ENCODE peak calls at places on chromosomes 2 and 18, in nine cellular contexts. O is cardiac muscle cell; Y is ovary; B is CD8-positive, alpha-beta memory T cell; G is heart left ventricle; F is PC-9; U is H9; S is CD8-positive, alpha-beta T cell; X is kidney. V is an unnamed sample. For H3K4me1, the result is how much of the 10 kb centered on the place peaks cover.

GRCh38 chr2:124437811-124438210 is 412.7 kb downstream of the CNTNAP5 start:
- DNase-seq in X (no peak), O (peak), G (no peak), B (no peak), U (no peak), F (no peak), Y (no peak), S (no peak), V (no peak)

GRCh38 chr2:48048725-48049124 is 142.4 kb upstream of the FBXO11 start:
- DNase-seq in O (peak), X (no peak), Y (no peak), S (no peak), B (no peak), F (no peak), U (no peak), G (no peak), V (no peak)

GRCh38 chr2:72235497-72236413 is 88.1 kb upstream of the CYP26B1 start:
- DNase-seq in U (no peak), G (no peak), B (no peak), Y (no peak), S (no peak), O (no peak), F (no peak), X (no peak), V (no peak)

GRCh38 chr2:207796585-207797350 is 27.1 kb upstream of the FZD5 start:
- DNase-seq in U (peak), F (peak), X (peak), S (no peak), O (peak), Y (no peak), B (no peak), G (peak), V (peak)

GRCh38 chr2:138217975-138218773 is 253.9 kb downstream of the HNMT start:
- DNase-seq in G (no peak), S (no peak), X (no peak), O (no peak), B (no peak), U (no peak), F (no peak), Y (no peak), V (no peak)

GRCh38 chr18:52992041-52992440 is 652.0 kb downstream of the DCC start:
- DNase-seq in B (no peak), F (no peak), G (no peak), S (no peak), Y (no peak), X (no peak), O (no peak), U (peak), V (no peak)

GRCh38 chr2:48914477-48915077 is 159.1 kb upstream of the LHCGR start:
- DNase-seq in G (no peak), S (no peak), U (no peak), Y (no peak), X (no peak), O (no peak), F (no peak), B (no peak), V (no peak)

GRCh38 chr18:36668349-36668748 is 160.5 kb downstream of the TPGS2 start:
- DNase-seq in B (no peak), F (no peak), U (no peak), O (no peak), Y (no peak), S (no peak), G (no peak), X (no peak), V (no peak)

GRCh38 chr2:223055836-223056235 is 3.8 kb downstream of the KCNE4 start:
- DNase-seq in Y (peak), G (no peak), O (peak), X (no peak), F (no peak), U (no peak), S (no peak), B (no peak), V (no peak)

GRCh38 chr2:120711694-120712093 is 24.0 kb upstream of the GLI2 start:
- DNase-seq in F (no peak), Y (no peak), O (no peak), G (no peak), B (no peak), X (no peak), S (no peak), U (no peak), V (no peak)

GRCh38 chr2:9276901-9277455 is 70.4 kb downstream of the ASAP2 start:
- DNase-seq in Y (no peak), U (no peak), S (no peak), F (no peak), X (no peak), O (no peak), B (no peak), G (no peak), V (no peak)

GRCh38 chr2:34012728-34013302 is 413.7 kb upstream of the FAM98A start:
- DNase-seq in G (peak), Y (peak), S (no peak), U (peak), B (no peak), F (peak), X (peak), O (peak), V (peak)

GRCh38 chr2:5696741-5697521 is 4.7 kb downstream of the SOX11 start:
- DNase-seq in F (no peak), S (no peak), O (peak), Y (no peak), G (no peak), B (no peak), X (no peak), U (peak), V (no peak)

DNA sequence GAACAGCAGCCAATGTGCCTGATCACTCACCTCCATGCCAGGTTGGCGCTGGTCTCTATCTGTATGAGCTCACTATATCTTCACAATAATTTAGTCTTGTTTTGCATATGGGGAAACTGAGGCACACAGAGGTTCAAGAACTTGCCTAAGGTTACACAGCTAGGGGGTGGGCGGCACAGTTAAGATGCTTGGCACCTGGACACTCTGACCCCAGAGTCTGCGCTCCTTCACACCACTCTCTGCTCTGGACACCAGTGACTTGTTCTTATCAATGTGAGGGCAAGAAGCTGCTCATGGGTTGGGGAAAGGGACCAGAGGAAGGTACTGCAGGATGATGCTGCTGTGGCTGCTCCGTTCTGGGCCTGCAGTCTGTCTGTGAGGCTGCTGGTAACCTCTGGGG is 27.1 kb downstream of the FBLN7 start:
- DNase-seq in G (no peak), S (no peak), O (no peak), F (no peak), X (peak), B (no peak), Y (no peak), U (peak), V (no peak)
- H3K4me1 ChIP-seq in G (under half), S (under half), O (under half), F (under half), X (under half), B (under half), Y (under half), U (under half), V (under half)

GRCh38 chr18:8163287-8163959 is 445.8 kb upstream of the RAB12 start:
- DNase-seq in G (no peak), O (no peak), F (no peak), Y (no peak), X (no peak), U (no peak), S (no peak), B (no peak), V (no peak)
- H3K4me1 ChIP-seq in G (under half), O (under half), F (under half), Y (under half), X (under half), U (under half), S (under half), B (under half), V (under half)

GRCh38 chr2:10300997-10301945 is 1.4 kb upstream of the HPCAL1 start:
- DNase-seq in Y (no peak), X (no peak), B (no peak), U (no peak), F (no peak), G (no peak), S (no peak), O (no peak), V (no peak)
- H3K4me1 ChIP-seq in Y (under half), X (under half), B (half or more), U (under half), F (half or more), G (under half), S (under half), O (under half), V (under half)

DNA sequence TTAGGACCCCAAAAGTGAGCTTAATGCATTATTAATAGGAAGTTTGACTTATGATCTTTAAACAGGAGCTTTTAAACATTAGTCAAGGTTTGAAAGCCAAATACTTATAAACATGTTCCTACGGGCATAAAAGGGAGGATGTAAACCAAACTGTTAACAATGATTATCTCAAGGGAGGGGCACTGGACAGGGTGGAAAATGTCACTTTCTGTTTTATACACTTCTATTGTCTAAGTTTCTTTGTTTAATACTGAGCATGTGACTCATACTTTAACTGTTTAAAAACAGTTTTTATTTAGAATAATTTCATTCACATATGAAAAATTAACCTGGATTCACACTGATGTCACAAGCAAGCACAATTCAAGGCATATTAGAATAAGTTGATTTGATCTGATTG is 18.3 kb upstream of the ITGA6 start:
- DNase-seq in X (no peak), S (no peak), O (no peak), G (no peak), Y (no peak), B (no peak), U (no peak), F (no peak), V (no peak)
- H3K4me1 ChIP-seq in X (under half), S (under half), O (under half), G (under half), Y (under half), B (under half), U (under half), F (under half), V (under half)

DNA sequence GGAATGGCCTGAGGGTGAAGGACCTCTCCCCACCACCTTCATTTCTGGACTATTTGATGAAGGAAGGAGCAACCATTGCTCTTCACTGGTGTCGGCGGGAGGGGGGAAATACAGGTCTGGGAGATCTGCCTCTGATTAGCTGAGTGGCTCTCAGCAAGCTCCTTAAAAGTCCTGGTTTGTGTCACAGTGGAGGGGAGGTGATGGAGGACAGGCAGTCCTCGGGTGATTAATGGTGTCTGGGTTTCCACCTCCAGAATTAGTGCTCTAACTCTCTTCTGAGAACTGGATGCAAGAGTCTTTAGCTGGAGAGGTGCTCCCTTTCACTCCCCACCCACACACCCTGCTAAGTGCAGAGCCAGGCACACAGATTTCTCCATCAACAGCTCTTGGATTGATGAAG is 83.2 kb downstream of the TTC32 start:
- DNase-seq in U (no peak), B (no peak), O (no peak), F (no peak), Y (no peak), G (no peak), S (no peak), X (no peak), V (peak)
- H3K4me1 ChIP-seq in U (under half), B (under half), O (under half), F (under half), Y (under half), G (under half), S (under half), X (under half), V (under half)

V was measured in lung.